ENCODE peak calls at places on chromosomes 2 and 18, in four cellular contexts. One of them, this sample, is unnamed.

GRCh38 chr2:138157372-138157771 is 193.1 kb downstream of the HNMT start:
- ATAC-seq in activated CD4-positive, alpha-beta T cell treated with anti-CD3 and anti-CD28 coated beads for 36 hours: no peak
- ATAC-seq in lower lobe of right lung: no peak
- ATAC-seq in CD4-positive, CD25-positive, alpha-beta regulatory T cell: no peak
- ATAC-seq in this sample: no peak

GRCh38 chr18:2846638-2847340 is at the start of gene EMILIN2:
- ATAC-seq in activated CD4-positive, alpha-beta T cell treated with anti-CD3 and anti-CD28 coated beads for 36 hours: peak
- ATAC-seq in lower lobe of right lung: peak
- ATAC-seq in CD4-positive, CD25-positive, alpha-beta regulatory T cell: peak
- ATAC-seq in this sample: peak

GRCh38 chr2:174108579-174108978 is 139.8 kb downstream of the OLA1 start:
- ATAC-seq in activated CD4-positive, alpha-beta T cell treated with anti-CD3 and anti-CD28 coated beads for 36 hours: no peak
- ATAC-seq in lower lobe of right lung: no peak
- ATAC-seq in CD4-positive, CD25-positive, alpha-beta regulatory T cell: no peak
- ATAC-seq in this sample: no peak

GRCh38 chr2:158204741-158205165 is 103.1 kb downstream of the UPP2 start:
- ATAC-seq in activated CD4-positive, alpha-beta T cell treated with anti-CD3 and anti-CD28 coated beads for 36 hours: no peak
- ATAC-seq in lower lobe of right lung: no peak
- ATAC-seq in CD4-positive, CD25-positive, alpha-beta regulatory T cell: no peak
- ATAC-seq in this sample: peak

GRCh38 chr2:235550378-235550760 is 56.5 kb downstream of the AGAP1 start:
- ATAC-seq in activated CD4-positive, alpha-beta T cell treated with anti-CD3 and anti-CD28 coated beads for 36 hours: no peak
- ATAC-seq in lower lobe of right lung: no peak
- ATAC-seq in CD4-positive, CD25-positive, alpha-beta regulatory T cell: no peak
- ATAC-seq in this sample: no peak

GRCh38 chr2:29066271-29066860 is 8.0 kb downstream of the PCARE start:
- ATAC-seq in activated CD4-positive, alpha-beta T cell treated with anti-CD3 and anti-CD28 coated beads for 36 hours: no peak
- ATAC-seq in lower lobe of right lung: peak
- ATAC-seq in CD4-positive, CD25-positive, alpha-beta regulatory T cell: no peak
- ATAC-seq in this sample: no peak

GRCh38 chr18:11808001-11808855 is 43.0 kb upstream of the CHMP1B start:
- ATAC-seq in activated CD4-positive, alpha-beta T cell treated with anti-CD3 and anti-CD28 coated beads for 36 hours: no peak
- ATAC-seq in lower lobe of right lung: peak
- ATAC-seq in CD4-positive, CD25-positive, alpha-beta regulatory T cell: no peak
- ATAC-seq in this sample: no peak

GRCh38 chr2:195410272-195410671 is 246.8 kb upstream of the SLC39A10 start:
- ATAC-seq in activated CD4-positive, alpha-beta T cell treated with anti-CD3 and anti-CD28 coated beads for 36 hours: peak
- ATAC-seq in lower lobe of right lung: no peak
- ATAC-seq in CD4-positive, CD25-positive, alpha-beta regulatory T cell: no peak
- ATAC-seq in this sample: peak

GRCh38 chr2:101380376-101380775 is 6.9 kb downstream of the CREG2 start:
- ATAC-seq in activated CD4-positive, alpha-beta T cell treated with anti-CD3 and anti-CD28 coated beads for 36 hours: no peak
- ATAC-seq in lower lobe of right lung: peak
- ATAC-seq in CD4-positive, CD25-positive, alpha-beta regulatory T cell: no peak
- ATAC-seq in this sample: no peak

GRCh38 chr2:150487537-150488429 is at the start of gene RND3:
- ATAC-seq in activated CD4-positive, alpha-beta T cell treated with anti-CD3 and anti-CD28 coated beads for 36 hours: peak
- ATAC-seq in lower lobe of right lung: peak
- ATAC-seq in CD4-positive, CD25-positive, alpha-beta regulatory T cell: no peak
- ATAC-seq in this sample: peak

GRCh38 chr2:86815616-86816015 is 24.9 kb upstream of the CD8A start:
- ATAC-seq in activated CD4-positive, alpha-beta T cell treated with anti-CD3 and anti-CD28 coated beads for 36 hours: peak
- ATAC-seq in lower lobe of right lung: no peak
- ATAC-seq in CD4-positive, CD25-positive, alpha-beta regulatory T cell: no peak
- ATAC-seq in this sample: peak

GRCh38 chr2:101986386-101986785 is 5.4 kb upstream of the IL1R2 start:
- ATAC-seq in activated CD4-positive, alpha-beta T cell treated with anti-CD3 and anti-CD28 coated beads for 36 hours: no peak
- ATAC-seq in lower lobe of right lung: no peak
- ATAC-seq in CD4-positive, CD25-positive, alpha-beta regulatory T cell: no peak
- ATAC-seq in this sample: no peak

GRCh38 chr2:174717273-174717672 is 47.0 kb downstream of the CHRNA1 start:
- ATAC-seq in activated CD4-positive, alpha-beta T cell treated with anti-CD3 and anti-CD28 coated beads for 36 hours: peak
- ATAC-seq in lower lobe of right lung: no peak
- ATAC-seq in CD4-positive, CD25-positive, alpha-beta regulatory T cell: peak
- ATAC-seq in this sample: peak

GRCh38 chr2:101466426-101466825 is 8.5 kb downstream of the RFX8 start:
- ATAC-seq in activated CD4-positive, alpha-beta T cell treated with anti-CD3 and anti-CD28 coated beads for 36 hours: no peak
- ATAC-seq in lower lobe of right lung: peak
- ATAC-seq in CD4-positive, CD25-positive, alpha-beta regulatory T cell: no peak
- ATAC-seq in this sample: no peak

GRCh38 chr2:24793752-24794477 is 690 bp downstream of the CENPO start:
- ATAC-seq in activated CD4-positive, alpha-beta T cell treated with anti-CD3 and anti-CD28 coated beads for 36 hours: no peak
- ATAC-seq in lower lobe of right lung: no peak
- ATAC-seq in CD4-positive, CD25-positive, alpha-beta regulatory T cell: no peak
- ATAC-seq in this sample: no peak

This sample was measured in activated T-helper 17 cell treated with anti-CD3 and anti-CD28 coated beads, Interleukin-2, amount 50 U/mL, for 72 hours.